ENCODE peak calls at places on chromosomes 13 and 19, in five cellular contexts. N, O, X, T and H are unnamed samples.

GRCh38 chr13:73870036-73870741 is 264.0 kb downstream of the KLF12 start:
- DNase-seq in N (no peak), O (no peak), X (no peak), T (no peak), H (no peak)

GRCh38 chr13:101700598-101700997 is 248.1 kb downstream of the ITGBL1 start:
- DNase-seq in N (no peak), O (no peak), X (no peak), T (no peak), H (no peak)

GRCh38 chr13:99227909-99228688 is 27.4 kb downstream of the UBAC2 start:
- DNase-seq in N (no peak), O (no peak), X (no peak), T (no peak), H (no peak)

GRCh38 chr13:88704600-88705275 is 1033.6 kb downstream of the SLITRK5 start:
- DNase-seq in N (no peak), O (no peak), X (no peak), T (no peak), H (no peak)

GRCh38 chr19:13804830-13805683 is 9.8 kb downstream of the ZSWIM4 start:
- DNase-seq in N (no peak), O (no peak), X (no peak), T (no peak), H (no peak)

GRCh38 chr19:45125975-45126493 is 33.1 kb downstream of the PPP1R37 start:
- DNase-seq in N (peak; percentile 69), O (peak; percentile 26), X (peak; percentile 42), T (peak; percentile 91), H (peak; percentile 42)

GRCh38 chr19:56136362-56136761 is 4.7 kb upstream of the ZNF444 start:
- DNase-seq in N (no peak), O (no peak), X (no peak), T (no peak), H (no peak)

GRCh38 chr13:39329182-39329639 is 273.8 kb downstream of the LHFPL6 start:
- DNase-seq in N (no peak), O (no peak), X (no peak), T (no peak), H (no peak)

GRCh38 chr19:17001603-17002183 is 24.9 kb downstream of the CPAMD8 start:
- DNase-seq in N (no peak), O (no peak), X (peak; percentile 58), T (no peak), H (peak; percentile 68)

GRCh38 chr13:39273953-39274352 is 235.7 kb downstream of the NHLRC3 start:
- DNase-seq in N (no peak), O (no peak), X (no peak), T (no peak), H (no peak)